ENCODE peak calls at places on chromosome 9, in five cellular contexts. Q is HEK293T, M is pons, N is neural progenitor cell, Z is GM23248. T is an unnamed sample.

GRCh38 chr9:121944741-121945191 is 148.3 kb downstream of the TTLL11 start:
- DNase-seq in N (no peak), Q (no peak), M (no peak), Z (peak), T (no peak)

GRCh38 chr9:71924576-71924975 is 13.1 kb downstream of the C9orf85 start:
- DNase-seq in Z (no peak), N (no peak), Q (no peak), M (no peak), T (no peak)

GRCh38 chr9:93092171-93092991 is 3.6 kb upstream of the CARD19 start:
- DNase-seq in M (no peak), N (no peak), Z (no peak), Q (no peak), T (no peak)

GRCh38 chr9:109974143-109974917 is 194.3 kb downstream of the PALM2AKAP2 start:
- DNase-seq in N (no peak), Q (no peak), M (peak), Z (no peak), T (peak)

GRCh38 chr9:136133191-136133958 is 14.7 kb upstream of the TMEM250 start:
- DNase-seq in Q (peak), M (no peak), N (peak), Z (peak), T (peak)

GRCh38 chr9:91071185-91071990 is 269.8 kb downstream of the SYK start:
- DNase-seq in N (no peak), Q (no peak), M (no peak), Z (peak), T (no peak)

GRCh38 chr9:74770508-74771261 is 117.0 kb downstream of the TRPM6 start:
- DNase-seq in M (no peak), N (peak), Q (peak), Z (peak), T (peak)

GRCh38 chr9:135886147-135886981 is 21.0 kb downstream of the CAMSAP1 start:
- DNase-seq in Q (no peak), N (no peak), M (peak), Z (no peak), T (no peak)

GRCh38 chr9:20838218-20838617 is 154.2 kb downstream of the FOCAD start:
- DNase-seq in N (no peak), Z (peak), M (no peak), Q (no peak), T (no peak)

GRCh38 chr9:71446499-71447411 is 321.6 kb downstream of the CEMIP2 start:
- DNase-seq in M (no peak), N (peak), Z (peak), Q (peak), T (no peak)

GRCh38 chr9:113542741-113543140 is 79.2 kb downstream of the RGS3 start:
- DNase-seq in Q (no peak), Z (no peak), M (no peak), N (no peak), T (no peak)

GRCh38 chr9:126089789-126090188 is 236.8 kb upstream of the MVB12B start:
- DNase-seq in N (no peak), Q (no peak), Z (no peak), M (no peak), T (no peak)

GRCh38 chr9:119252671-119253299 is 116.5 kb downstream of the BRINP1 start:
- DNase-seq in M (no peak), Q (no peak), N (peak), Z (no peak), T (no peak)

GRCh38 chr9:107637421-107638420 is 148.2 kb upstream of the KLF4 start:
- DNase-seq in N (peak), Q (no peak), Z (peak), M (peak), T (peak)

GRCh38 chr9:78856781-78857180 is 559.9 kb downstream of the PSAT1 start:
- DNase-seq in M (no peak), N (no peak), Z (no peak), Q (no peak), T (no peak)

GRCh38 chr9:110919609-110920008 is 118.7 kb downstream of the LPAR1 start:
- DNase-seq in M (peak), N (no peak), Q (no peak), Z (peak), T (no peak)

GRCh38 chr9:33042528-33042927 is 17.5 kb downstream of the DNAJA1 start:
- DNase-seq in N (no peak), Q (no peak), Z (peak), M (no peak), T (no peak)

GRCh38 chr9:31799953-31800609 is 584.4 kb upstream of the ACO1 start:
- DNase-seq in N (peak), Z (peak), M (no peak), Q (no peak), T (no peak)

GRCh38 chr9:76912631-76913275 is 6.8 kb upstream of the PRUNE2 start:
- DNase-seq in M (no peak), Z (peak), Q (no peak), N (no peak), T (no peak)

GRCh38 chr9:68741234-68741633 is 36.2 kb downstream of the PIP5K1B start:
- DNase-seq in Q (no peak), Z (no peak), M (peak), N (no peak), T (no peak)

GRCh38 chr9:129617167-129617566 is 3.7 kb downstream of the C9orf50 start:
- DNase-seq in M (no peak), N (peak), Q (no peak), Z (peak), T (no peak)

GRCh38 chr9:27847380-27847779 is 274.1 kb upstream of the C9orf72 start:
- DNase-seq in N (no peak), Q (no peak), M (no peak), Z (no peak), T (no peak)